ENCODE peak calls at places on chromosome 19, in seven cellular contexts. B is SK-N-SH, E is H1, O is K562, N is HCT116, Y is GM12878, L is HepG2. Q is an unnamed sample.

GRCh38 chr19:38360351-38360750 is 14.0 kb upstream of the PSMD8 start:
- DNase-seq in L (no peak), E (no peak), Y (no peak), N (no peak), B (no peak), O (no peak), Q (no peak)

GRCh38 chr19:46955114-46955812 is 64.4 kb upstream of the NPAS1 start:
- DNase-seq in N (no peak), L (peak; percentile 27), B (no peak), E (no peak), Y (no peak), O (peak; percentile 45), Q (no peak)

GRCh38 chr19:10346509-10346908 is 7.1 kb upstream of the ICAM3 start:
- DNase-seq in L (peak; percentile 74), N (no peak), Y (no peak), E (no peak), O (no peak), B (no peak), Q (no peak)

GRCh38 chr19:46896076-46896794 is 35.4 kb downstream of the ARHGAP35 start:
- DNase-seq in E (no peak), N (no peak), Y (no peak), L (no peak), O (no peak), B (no peak), Q (no peak)

GRCh38 chr19:33621811-33622504 is at the start of gene CHST8:
- DNase-seq in Y (no peak), N (no peak), L (no peak), E (no peak), O (peak; percentile 76), B (peak; percentile 93), Q (peak; percentile 69)

GRCh38 chr19:2695288-2695866 is 7.1 kb downstream of the GNG7 start:
- DNase-seq in O (no peak), N (no peak), Y (no peak), B (no peak), L (no peak), E (no peak), Q (no peak)

GRCh38 chr19:33129901-33130300 is 2.0 kb upstream of the WDR88 start:
- DNase-seq in E (no peak), B (no peak), O (no peak), N (no peak), Y (no peak), L (no peak), Q (no peak)

GRCh38 chr19:29546583-29547190 is 20.9 kb downstream of the VSTM2B start:
- DNase-seq in O (no peak), N (no peak), Y (no peak), E (no peak), B (peak; percentile 38), L (peak; percentile 51), Q (no peak)

GRCh38 chr19:5150902-5151741 is 182.2 kb downstream of the KDM4B start:
- DNase-seq in E (no peak), O (no peak), B (peak; percentile 32), Y (no peak), N (no peak), L (no peak), Q (no peak)

GRCh38 chr19:37990362-37990761 is 83.4 kb downstream of the SIPA1L3 start:
- DNase-seq in L (no peak), Y (no peak), E (no peak), O (no peak), N (no peak), B (no peak), Q (peak; percentile 94)

GRCh38 chr19:3404324-3405260 is 38.2 kb downstream of the NFIC start:
- DNase-seq in B (peak; percentile 66), L (no peak), O (no peak), E (no peak), Y (no peak), N (no peak), Q (no peak)

GRCh38 chr19:3696660-3696995 is 3.6 kb downstream of the PIP5K1C start:
- DNase-seq in Y (no peak), E (no peak), O (no peak), L (no peak), B (no peak), N (no peak), Q (no peak)

DNA sequence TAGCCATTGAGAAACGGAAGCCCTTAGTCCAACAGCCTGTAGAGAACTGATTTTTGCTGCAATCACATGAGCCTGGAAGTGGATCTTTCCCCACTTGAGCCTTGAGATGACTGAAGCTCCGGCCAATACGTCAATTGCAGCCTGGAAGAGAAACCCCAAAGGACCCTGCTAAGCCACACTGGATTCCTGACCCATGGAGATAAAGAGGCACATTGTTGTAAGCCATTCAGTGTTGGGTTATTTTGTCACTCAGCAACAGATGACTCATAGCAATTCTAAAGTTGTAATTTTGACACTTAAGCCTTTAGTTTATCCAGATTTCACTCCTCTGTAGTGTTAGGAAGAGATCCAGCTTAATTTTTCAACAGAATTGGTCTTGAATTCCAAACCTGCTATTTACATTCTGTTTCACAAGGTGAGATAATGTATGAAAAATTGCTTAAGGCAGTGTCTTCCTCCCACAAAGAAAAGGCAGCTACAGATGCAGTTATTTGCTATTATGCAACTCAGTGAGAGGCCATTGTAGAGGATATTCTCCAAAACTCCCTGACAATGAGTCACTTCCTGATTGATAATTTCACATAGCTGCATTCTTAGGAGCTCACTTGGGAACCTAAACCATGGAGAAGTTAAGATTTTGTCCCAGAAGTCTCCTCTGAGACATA is 59.4 kb upstream of the TSHZ3 start:
- DNase-seq in Y (no peak), N (no peak), O (no peak), L (no peak), E (no peak), B (no peak), Q (no peak)
- TF ChIP-seq JUND in Y (no peak), N (no peak), O (no peak), L (no peak), E (no peak), B (no peak), Q (no peak)

DNA sequence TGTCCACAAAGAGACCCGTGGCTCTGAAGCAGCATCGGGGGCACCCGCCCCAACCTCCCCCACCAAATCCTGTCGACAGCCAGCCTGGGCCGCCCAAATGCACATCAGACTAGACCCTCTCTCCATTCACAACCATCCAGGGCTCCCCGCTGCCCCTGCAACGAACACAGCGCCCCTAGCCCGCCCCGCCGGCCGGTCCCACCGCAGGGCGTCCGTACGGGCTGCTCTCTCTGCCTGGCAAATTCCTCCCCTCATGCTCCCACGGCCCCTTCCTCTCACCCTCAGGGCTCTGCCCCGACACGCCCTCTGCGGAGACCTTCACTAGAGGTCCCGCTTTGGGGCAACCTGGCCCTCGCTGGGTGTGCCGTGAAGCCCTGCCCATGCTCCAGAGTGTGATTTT is 7.1 kb downstream of the TCF3 start:
- DNase-seq in E (no peak), L (no peak), Y (no peak), O (no peak), N (no peak), B (no peak), Q (no peak)
- TF ChIP-seq JUND in E (no peak), L (no peak), Y (no peak), O (no peak), N (no peak), B (no peak), Q (no peak)

GRCh38 chr19:55650602-55651230 is 2.7 kb downstream of the CCDC106 start:
- DNase-seq in O (no peak), B (peak; percentile 3), E (no peak), Y (no peak), N (no peak), L (no peak), Q (no peak)

GRCh38 chr19:55649579-55650557 is 1.9 kb downstream of the CCDC106 start:
- DNase-seq in E (no peak), L (no peak), B (no peak), Y (no peak), N (no peak), O (no peak), Q (no peak)

GRCh38 chr19:55648657-55649578 is 906 bp downstream of the CCDC106 start:
- DNase-seq in L (no peak), N (no peak), E (no peak), B (peak; percentile 41), O (no peak), Y (no peak), Q (no peak)

GRCh38 chr19:55652311-55653078 is 2.3 kb upstream of the U2AF2 start:
- DNase-seq in E (no peak), Y (no peak), N (no peak), O (no peak), L (no peak), B (no peak), Q (no peak)

DNA sequence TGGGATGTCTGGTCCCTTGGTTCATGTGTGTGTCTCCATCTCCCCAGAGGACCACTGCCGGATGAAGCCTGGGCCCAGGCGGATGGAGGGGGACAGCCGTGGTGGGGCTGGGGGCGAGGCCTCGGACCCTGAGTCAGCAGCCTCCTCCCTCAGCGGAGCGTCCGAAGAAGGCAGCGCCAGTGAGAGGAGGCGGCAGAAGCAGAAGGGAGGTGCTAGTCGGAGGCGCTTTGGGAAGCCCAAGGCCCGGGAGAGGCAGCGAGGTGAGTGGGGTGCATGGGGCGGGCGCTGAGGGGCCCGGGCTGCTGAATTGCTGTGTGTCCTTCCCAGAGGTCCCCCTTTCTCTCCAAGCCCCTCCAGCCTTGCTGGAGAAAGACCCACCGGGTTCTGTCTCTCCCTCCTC is 3.2 kb downstream of the CCDC106 start:
- DNase-seq in E (no peak), Y (no peak), N (no peak), L (no peak), B (no peak), O (no peak), Q (no peak)
- TF ChIP-seq JUND in E (no peak), Y (no peak), N (no peak), L (no peak), B (no peak), O (no peak), Q (no peak)

DNA sequence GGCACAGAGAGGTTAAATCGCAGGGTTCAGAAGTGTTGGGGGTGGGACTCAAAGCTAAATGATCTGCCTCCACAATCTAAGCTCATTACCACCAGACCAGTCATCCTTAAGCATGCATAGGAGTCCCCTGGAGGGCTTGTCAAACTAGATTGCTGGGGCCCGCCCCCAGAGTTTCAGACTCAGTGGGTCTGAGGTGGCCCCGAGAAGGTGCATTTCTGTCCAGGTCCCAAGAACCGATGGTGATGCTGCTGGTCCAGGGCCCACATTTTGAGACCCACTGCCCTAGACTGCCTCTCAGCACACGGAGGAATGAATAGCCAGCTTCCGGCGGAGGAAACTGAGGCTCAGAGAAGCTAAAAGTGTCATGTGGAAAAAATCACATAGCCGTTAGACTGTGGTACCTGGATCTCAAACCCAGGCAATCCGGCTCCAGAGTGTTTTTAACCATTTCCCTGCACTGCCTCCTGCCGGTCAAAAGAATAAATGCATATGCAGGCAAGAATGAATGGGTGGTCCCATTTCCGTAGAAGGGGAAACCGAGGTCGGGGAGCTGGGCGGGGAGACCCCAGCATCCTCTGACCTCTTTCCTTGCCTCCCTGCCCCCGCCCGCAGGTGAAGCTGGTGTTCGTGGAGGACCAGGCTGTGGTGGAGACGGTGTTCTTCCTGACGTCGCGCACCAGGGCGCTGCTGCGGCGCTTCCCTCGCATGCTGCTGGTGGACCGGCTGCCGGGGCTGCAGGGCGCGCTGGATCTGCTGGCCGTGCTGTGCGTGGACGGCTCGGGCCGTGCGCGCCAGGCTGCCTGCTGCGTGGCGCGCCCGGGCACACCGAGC is 23.8 kb downstream of the ZSWIM9 start:
- DNase-seq in B (peak; percentile 34), N (no peak), O (peak; percentile 32), L (peak; percentile 18), Y (no peak), E (no peak), Q (no peak)
- TF ChIP-seq JUND in B (no peak), N (no peak), O (no peak), L (no peak), Y (no peak), E (no peak), Q (no peak)

GRCh38 chr19:12786149-12786870 is 5.0 kb upstream of the JUNB start:
- DNase-seq in E (no peak), N (no peak), Y (no peak), B (peak; percentile 46), L (no peak), O (no peak), Q (peak; percentile 84)
- TF ChIP-seq JUND in E (no peak), N (no peak), Y (no peak), B (no peak), L (no peak), O (no peak), Q (no peak)

GRCh38 chr19:1261863-1262686 is 7.1 kb upstream of the CIRBP start:
- DNase-seq in E (no peak), B (no peak), N (no peak), L (peak; percentile 48), Y (no peak), O (no peak), Q (peak; percentile 59)
- TF ChIP-seq JUND in E (no peak), B (no peak), N (no peak), L (no peak), Y (no peak), O (no peak), Q (no peak)

Q was measured in T47D.